ENCODE peak calls at places on chromosomes 4 and X, in four cellular contexts. One of them, this sample, is unnamed.

GRCh38 chrX:127782904-127783303 is 269.3 kb downstream of the ACTRT1 start:
- DNase-seq in A673: no peak
- DNase-seq in D721Med: no peak
- DNase-seq in GM10248: no peak
- DNase-seq in this sample: no peak

GRCh38 chrX:17798921-17799320 is 61.6 kb downstream of the SCML1 start:
- DNase-seq in D721Med: no peak
- DNase-seq in A673: no peak
- DNase-seq in GM10248: no peak
- DNase-seq in this sample: no peak

GRCh38 chr4:78644744-78645330 is 93.3 kb downstream of the ANXA3 start:
- DNase-seq in D721Med: peak
- DNase-seq in GM10248: peak
- DNase-seq in A673: peak
- DNase-seq in this sample: peak

GRCh38 chr4:142706381-142706780 is 139.7 kb downstream of the INPP4B start:
- DNase-seq in A673: no peak
- DNase-seq in GM10248: no peak
- DNase-seq in D721Med: peak
- DNase-seq in this sample: no peak

GRCh38 chr4:2689825-2690700 is 66.1 kb downstream of the TNIP2 start:
- DNase-seq in A673: no peak
- DNase-seq in GM10248: no peak
- DNase-seq in D721Med: no peak
- DNase-seq in this sample: peak

GRCh38 chr4:19532120-19532848 is 719.4 kb upstream of the SLIT2 start:
- DNase-seq in GM10248: no peak
- DNase-seq in D721Med: no peak
- DNase-seq in A673: no peak
- DNase-seq in this sample: no peak

GRCh38 chr4:139643042-139643895 is 22.4 kb upstream of the MGST2 start:
- DNase-seq in GM10248: no peak
- DNase-seq in A673: no peak
- DNase-seq in D721Med: no peak
- DNase-seq in this sample: no peak

GRCh38 chr4:177554966-177555574 is 112.8 kb upstream of the AGA start:
- DNase-seq in D721Med: no peak
- DNase-seq in GM10248: peak
- DNase-seq in A673: peak
- DNase-seq in this sample: peak

GRCh38 chr4:8438743-8439142 is 1.8 kb downstream of the ACOX3 start:
- DNase-seq in GM10248: no peak
- DNase-seq in A673: no peak
- DNase-seq in D721Med: no peak
- DNase-seq in this sample: no peak

GRCh38 chrX:85611926-85612325 is 232.5 kb upstream of the POF1B start:
- DNase-seq in D721Med: no peak
- DNase-seq in GM10248: peak
- DNase-seq in A673: peak
- DNase-seq in this sample: peak

GRCh38 chr4:54359919-54360650 is 131.0 kb downstream of the PDGFRA start:
- DNase-seq in A673: no peak
- DNase-seq in GM10248: no peak
- DNase-seq in D721Med: no peak
- DNase-seq in this sample: no peak

GRCh38 chrX:39577976-39578962 is 519.5 kb downstream of the BCOR start:
- DNase-seq in GM10248: peak
- DNase-seq in A673: no peak
- DNase-seq in D721Med: no peak
- DNase-seq in this sample: peak

GRCh38 chr4:105241456-105241855 is 94.8 kb downstream of the TET2 start:
- DNase-seq in A673: no peak
- DNase-seq in D721Med: no peak
- DNase-seq in GM10248: no peak
- DNase-seq in this sample: no peak

GRCh38 chr4:70637239-70637920 is 8.8 kb downstream of the ENAM start:
- DNase-seq in GM10248: peak
- DNase-seq in A673: no peak
- DNase-seq in D721Med: peak
- DNase-seq in this sample: no peak

GRCh38 chr4:145132521-145133098 is 34.5 kb downstream of the ABCE1 start:
- DNase-seq in GM10248: peak
- DNase-seq in A673: peak
- DNase-seq in D721Med: no peak
- DNase-seq in this sample: peak

GRCh38 chr4:23023121-23023520 is 330.4 kb downstream of the GBA3 start:
- DNase-seq in D721Med: no peak
- DNase-seq in A673: no peak
- DNase-seq in GM10248: no peak
- DNase-seq in this sample: no peak

GRCh38 chrX:55489315-55490009 is at the start of gene USP51:
- DNase-seq in GM10248: peak
- DNase-seq in D721Med: no peak
- DNase-seq in A673: no peak
- DNase-seq in this sample: peak

GRCh38 chr4:41532880-41533279 is 5.1 kb upstream of the LIMCH1 start:
- DNase-seq in D721Med: no peak
- DNase-seq in A673: no peak
- DNase-seq in GM10248: no peak
- DNase-seq in this sample: no peak

GRCh38 chr4:158202475-158202874 is 7.8 kb upstream of the TMEM144 start:
- DNase-seq in D721Med: no peak
- DNase-seq in GM10248: no peak
- DNase-seq in A673: no peak
- DNase-seq in this sample: no peak

GRCh38 chr4:152462047-152462446 is 73.8 kb downstream of the FBXW7 start:
- DNase-seq in A673: no peak
- DNase-seq in D721Med: no peak
- DNase-seq in GM10248: peak
- DNase-seq in this sample: peak

GRCh38 chr4:98481167-98481566 is 177.2 kb downstream of the TSPAN5 start:
- DNase-seq in D721Med: no peak
- DNase-seq in A673: no peak
- DNase-seq in GM10248: no peak
- DNase-seq in this sample: no peak

GRCh38 chr4:8639777-8640720 is 47.5 kb downstream of the CPZ start:
- DNase-seq in GM10248: no peak
- DNase-seq in A673: no peak
- DNase-seq in D721Med: no peak
- DNase-seq in this sample: no peak

GRCh38 chrX:54492340-54492739 is 3.7 kb downstream of the FGD1 start:
- DNase-seq in D721Med: no peak
- DNase-seq in A673: no peak
- DNase-seq in GM10248: no peak
- DNase-seq in this sample: no peak

GRCh38 chr4:101813604-101814003 is 23.1 kb downstream of the BANK1 start:
- DNase-seq in A673: no peak
- DNase-seq in GM10248: no peak
- DNase-seq in D721Med: no peak
- DNase-seq in this sample: peak

GRCh38 chr4:112145820-112146813 is 863 bp downstream of the FAM241A start:
- DNase-seq in A673: peak
- DNase-seq in D721Med: no peak
- DNase-seq in GM10248: peak
- DNase-seq in this sample: peak

GRCh38 chr4:7003879-7004240 is 39.3 kb upstream of the TADA2B start:
- DNase-seq in GM10248: no peak
- DNase-seq in A673: no peak
- DNase-seq in D721Med: no peak
- DNase-seq in this sample: no peak

GRCh38 chr4:156803056-156803455 is 168.5 kb downstream of the PDGFC start:
- DNase-seq in A673: no peak
- DNase-seq in D721Med: no peak
- DNase-seq in GM10248: no peak
- DNase-seq in this sample: no peak

GRCh38 chrX:31227250-31227649 is 155.4 kb upstream of the FTHL17 start:
- DNase-seq in A673: no peak
- DNase-seq in GM10248: no peak
- DNase-seq in D721Med: no peak
- DNase-seq in this sample: no peak

GRCh38 chrX:131068945-131069719 is 11.0 kb downstream of the ARHGAP36 start:
- DNase-seq in GM10248: peak
- DNase-seq in A673: peak
- DNase-seq in D721Med: no peak
- DNase-seq in this sample: peak

GRCh38 chr4:139858436-139859225 is 193.0 kb downstream of the MGST2 start:
- DNase-seq in A673: no peak
- DNase-seq in D721Med: no peak
- DNase-seq in GM10248: peak
- DNase-seq in this sample: peak

GRCh38 chr4:7417639-7418038 is 17.1 kb downstream of the PSAPL1 start:
- DNase-seq in A673: no peak
- DNase-seq in D721Med: peak
- DNase-seq in GM10248: no peak
- DNase-seq in this sample: no peak

GRCh38 chr4:25513814-25514213 is 136.8 kb downstream of the ANAPC4 start:
- DNase-seq in D721Med: no peak
- DNase-seq in GM10248: no peak
- DNase-seq in A673: no peak
- DNase-seq in this sample: no peak

GRCh38 chrX:19177710-19178109 is 55.4 kb upstream of the ADGRG2 start:
- DNase-seq in A673: peak
- DNase-seq in GM10248: no peak
- DNase-seq in D721Med: no peak
- DNase-seq in this sample: no peak

GRCh38 chr4:140257461-140258305 is 103.7 kb upstream of the MAML3 start:
- DNase-seq in D721Med: no peak
- DNase-seq in GM10248: no peak
- DNase-seq in A673: no peak
- DNase-seq in this sample: no peak

GRCh38 chr4:71784569-71785197 is 804 bp upstream of the GC start:
- DNase-seq in A673: no peak
- DNase-seq in GM10248: no peak
- DNase-seq in D721Med: no peak
- DNase-seq in this sample: no peak

GRCh38 chr4:71785957-71786356 is 2.1 kb upstream of the GC start:
- DNase-seq in D721Med: no peak
- DNase-seq in A673: no peak
- DNase-seq in GM10248: no peak
- DNase-seq in this sample: no peak

DNA sequence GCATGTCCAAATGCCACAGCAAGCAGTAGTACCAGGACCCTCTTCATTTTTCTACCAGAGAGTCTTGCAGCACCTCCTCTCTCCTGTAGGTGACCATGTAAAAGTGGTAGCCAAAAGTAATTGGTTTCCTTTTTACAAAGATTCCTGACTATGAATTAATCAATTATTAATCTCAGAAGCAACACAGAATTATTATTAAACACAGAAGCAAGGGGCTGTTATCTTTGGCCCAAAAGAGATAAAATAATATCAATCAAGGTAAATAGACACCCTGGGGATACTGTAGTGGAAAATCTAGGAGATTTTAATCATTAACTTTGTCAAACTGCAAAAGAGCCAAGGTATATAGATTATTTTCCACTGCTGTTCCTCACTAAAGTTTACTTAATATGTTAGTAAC is at the start of gene GC:
- DNase-seq in A673: no peak
- DNase-seq in D721Med: no peak
- DNase-seq in GM10248: no peak
- DNase-seq in this sample: no peak
- TF ChIP-seq CTCF in A673: no peak
- TF ChIP-seq CTCF in D721Med: no peak
- TF ChIP-seq CTCF in GM10248: no peak
- TF ChIP-seq CTCF in this sample: no peak

GRCh38 chr4:116055857-116056827 is 942.7 kb upstream of the NDST4 start:
- DNase-seq in D721Med: no peak
- DNase-seq in GM10248: no peak
- DNase-seq in A673: peak
- DNase-seq in this sample: no peak
- TF ChIP-seq CTCF in D721Med: peak
- TF ChIP-seq CTCF in GM10248: peak
- TF ChIP-seq CTCF in A673: peak
- TF ChIP-seq CTCF in this sample: no peak

GRCh38 chr4:83767017-83767541 is 231.2 kb downstream of the GPAT3 start:
- DNase-seq in GM10248: no peak
- DNase-seq in A673: no peak
- DNase-seq in D721Med: no peak
- DNase-seq in this sample: no peak

GRCh38 chr4:83772680-83773079 is 236.8 kb downstream of the GPAT3 start:
- DNase-seq in GM10248: no peak
- DNase-seq in D721Med: no peak
- DNase-seq in A673: peak
- DNase-seq in this sample: no peak

GRCh38 chr4:83768146-83768545 is 232.2 kb downstream of the GPAT3 start:
- DNase-seq in D721Med: no peak
- DNase-seq in A673: no peak
- DNase-seq in GM10248: no peak
- DNase-seq in this sample: no peak

GRCh38 chr4:83771113-83771705 is 235.3 kb downstream of the GPAT3 start:
- DNase-seq in A673: peak
- DNase-seq in GM10248: peak
- DNase-seq in D721Med: peak
- DNase-seq in this sample: peak
- TF ChIP-seq CTCF in A673: peak
- TF ChIP-seq CTCF in GM10248: peak
- TF ChIP-seq CTCF in D721Med: peak
- TF ChIP-seq CTCF in this sample: no peak

GRCh38 chr4:163679189-163679588 is 184.7 kb downstream of the TMA16 start:
- DNase-seq in A673: peak
- DNase-seq in GM10248: peak
- DNase-seq in D721Med: no peak
- DNase-seq in this sample: peak
- TF ChIP-seq CTCF in A673: peak
- TF ChIP-seq CTCF in GM10248: peak
- TF ChIP-seq CTCF in D721Med: peak
- TF ChIP-seq CTCF in this sample: peak

DNA sequence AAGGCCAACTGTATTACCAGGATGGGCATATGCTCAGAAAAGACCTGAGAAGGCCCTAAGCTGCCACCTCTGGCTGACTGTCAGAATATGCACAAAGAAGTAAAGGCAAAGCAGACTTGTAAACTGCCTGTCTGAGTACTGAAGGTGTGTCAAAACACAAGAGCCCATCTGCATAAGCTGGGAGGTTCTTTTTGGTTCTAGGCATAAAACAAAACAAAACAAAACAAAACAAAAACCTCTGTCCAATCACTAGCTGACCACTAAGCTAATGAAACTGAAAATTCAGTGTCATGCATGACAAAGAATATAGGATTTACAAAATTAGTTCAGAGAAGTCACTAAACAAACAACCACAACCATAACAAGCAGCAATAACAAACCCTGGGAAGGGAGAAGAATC is 20.6 kb downstream of the SH3D19 start:
- DNase-seq in GM10248: no peak
- DNase-seq in A673: no peak
- DNase-seq in D721Med: no peak
- DNase-seq in this sample: no peak
- TF ChIP-seq CTCF in GM10248: no peak
- TF ChIP-seq CTCF in A673: no peak
- TF ChIP-seq CTCF in D721Med: no peak
- TF ChIP-seq CTCF in this sample: no peak

This sample was measured in GM20000.